ENCODE peak calls at places on chromosomes 3 and 15, in seven cellular contexts. One of them, this sample, is unnamed.

GRCh38 chr3:63096248-63097058 is 181.7 kb upstream of the SYNPR start:
- DNase-seq in colonic mucosa: no peak
- DNase-seq in GM12865: no peak
- DNase-seq in neural progenitor cell: no peak
- DNase-seq in HFFc6: no peak
- DNase-seq in bronchial epithelial cell: no peak
- DNase-seq in lung: no peak
- DNase-seq in this sample: no peak

GRCh38 chr3:104437891-104438290 is 928.8 kb upstream of the ALCAM start:
- DNase-seq in colonic mucosa: no peak
- DNase-seq in GM12865: no peak
- DNase-seq in neural progenitor cell: peak
- DNase-seq in HFFc6: peak
- DNase-seq in bronchial epithelial cell: peak
- DNase-seq in lung: no peak
- DNase-seq in this sample: no peak

GRCh38 chr15:101100118-101100517 is 151.7 kb downstream of the CHSY1 start:
- DNase-seq in colonic mucosa: no peak
- DNase-seq in GM12865: no peak
- DNase-seq in neural progenitor cell: no peak
- DNase-seq in HFFc6: no peak
- DNase-seq in bronchial epithelial cell: no peak
- DNase-seq in lung: no peak
- DNase-seq in this sample: no peak

GRCh38 chr3:193822492-193823220 is 229.6 kb downstream of the OPA1 start:
- DNase-seq in colonic mucosa: peak
- DNase-seq in GM12865: no peak
- DNase-seq in neural progenitor cell: no peak
- DNase-seq in HFFc6: no peak
- DNase-seq in bronchial epithelial cell: no peak
- DNase-seq in lung: no peak
- DNase-seq in this sample: no peak

GRCh38 chr15:90813796-90814192 is 54.6 kb upstream of the FURIN start:
- DNase-seq in colonic mucosa: no peak
- DNase-seq in GM12865: no peak
- DNase-seq in neural progenitor cell: no peak
- DNase-seq in HFFc6: no peak
- DNase-seq in bronchial epithelial cell: no peak
- DNase-seq in lung: no peak
- DNase-seq in this sample: no peak

GRCh38 chr15:52148409-52148808 is 35.8 kb upstream of the BCL2L10 start:
- DNase-seq in colonic mucosa: no peak
- DNase-seq in GM12865: no peak
- DNase-seq in neural progenitor cell: no peak
- DNase-seq in HFFc6: no peak
- DNase-seq in bronchial epithelial cell: no peak
- DNase-seq in lung: no peak
- DNase-seq in this sample: no peak

GRCh38 chr3:153210116-153210515 is 48.1 kb downstream of the RAP2B start:
- DNase-seq in colonic mucosa: no peak
- DNase-seq in GM12865: no peak
- DNase-seq in neural progenitor cell: peak
- DNase-seq in HFFc6: peak
- DNase-seq in bronchial epithelial cell: no peak
- DNase-seq in lung: no peak
- DNase-seq in this sample: no peak

GRCh38 chr3:189941679-189942078 is 179.0 kb downstream of the P3H2 start:
- DNase-seq in colonic mucosa: no peak
- DNase-seq in GM12865: no peak
- DNase-seq in neural progenitor cell: no peak
- DNase-seq in HFFc6: no peak
- DNase-seq in bronchial epithelial cell: peak
- DNase-seq in lung: no peak
- DNase-seq in this sample: no peak

GRCh38 chr3:71751602-71752001 is 2.1 kb upstream of the GPR27 start:
- DNase-seq in colonic mucosa: no peak
- DNase-seq in GM12865: no peak
- DNase-seq in neural progenitor cell: no peak
- DNase-seq in HFFc6: no peak
- DNase-seq in bronchial epithelial cell: no peak
- DNase-seq in lung: no peak
- DNase-seq in this sample: no peak

GRCh38 chr15:101148166-101148880 is 103.5 kb downstream of the CHSY1 start:
- DNase-seq in colonic mucosa: no peak
- DNase-seq in GM12865: peak
- DNase-seq in neural progenitor cell: no peak
- DNase-seq in HFFc6: no peak
- DNase-seq in bronchial epithelial cell: no peak
- DNase-seq in lung: no peak
- DNase-seq in this sample: no peak

GRCh38 chr3:168952551-168952950 is 711.0 kb downstream of the MECOM start:
- DNase-seq in colonic mucosa: no peak
- DNase-seq in GM12865: peak
- DNase-seq in neural progenitor cell: no peak
- DNase-seq in HFFc6: peak
- DNase-seq in bronchial epithelial cell: peak
- DNase-seq in lung: no peak
- DNase-seq in this sample: no peak

GRCh38 chr3:67495751-67496150 is 158.7 kb downstream of the SUCLG2 start:
- DNase-seq in colonic mucosa: no peak
- DNase-seq in GM12865: no peak
- DNase-seq in neural progenitor cell: no peak
- DNase-seq in HFFc6: no peak
- DNase-seq in bronchial epithelial cell: no peak
- DNase-seq in lung: no peak
- DNase-seq in this sample: no peak

GRCh38 chr3:162525052-162525451 is 1028.4 kb downstream of the OTOL1 start:
- DNase-seq in colonic mucosa: peak
- DNase-seq in GM12865: no peak
- DNase-seq in neural progenitor cell: no peak
- DNase-seq in HFFc6: peak
- DNase-seq in bronchial epithelial cell: no peak
- DNase-seq in lung: no peak
- DNase-seq in this sample: no peak

GRCh38 chr15:43531018-43531667 is 13.7 kb downstream of the MAP1A start:
- DNase-seq in colonic mucosa: no peak
- DNase-seq in GM12865: no peak
- DNase-seq in neural progenitor cell: no peak
- DNase-seq in HFFc6: no peak
- DNase-seq in bronchial epithelial cell: no peak
- DNase-seq in lung: no peak
- DNase-seq in this sample: no peak

GRCh38 chr3:146469206-146470017 is at the start of gene PLSCR2:
- DNase-seq in colonic mucosa: peak
- DNase-seq in GM12865: peak
- DNase-seq in neural progenitor cell: peak
- DNase-seq in HFFc6: no peak
- DNase-seq in bronchial epithelial cell: peak
- DNase-seq in lung: peak
- DNase-seq in this sample: no peak

GRCh38 chr3:112084980-112085697 is 1.1 kb upstream of the C3orf52 start:
- DNase-seq in colonic mucosa: peak
- DNase-seq in GM12865: no peak
- DNase-seq in neural progenitor cell: no peak
- DNase-seq in HFFc6: no peak
- DNase-seq in bronchial epithelial cell: peak
- DNase-seq in lung: no peak
- DNase-seq in this sample: no peak

GRCh38 chr3:4772171-4772804 is 206.9 kb upstream of the BHLHE40 start:
- DNase-seq in colonic mucosa: peak
- DNase-seq in GM12865: no peak
- DNase-seq in neural progenitor cell: no peak
- DNase-seq in HFFc6: peak
- DNase-seq in bronchial epithelial cell: no peak
- DNase-seq in lung: peak
- DNase-seq in this sample: no peak

GRCh38 chr3:190345027-190345821 is 23.0 kb upstream of the CLDN1 start:
- DNase-seq in colonic mucosa: no peak
- DNase-seq in GM12865: peak
- DNase-seq in neural progenitor cell: peak
- DNase-seq in HFFc6: peak
- DNase-seq in bronchial epithelial cell: peak
- DNase-seq in lung: no peak
- DNase-seq in this sample: no peak

GRCh38 chr3:194964809-194965208 is 279.1 kb downstream of the FAM43A start:
- DNase-seq in colonic mucosa: no peak
- DNase-seq in GM12865: no peak
- DNase-seq in neural progenitor cell: no peak
- DNase-seq in HFFc6: no peak
- DNase-seq in bronchial epithelial cell: peak
- DNase-seq in lung: no peak
- DNase-seq in this sample: no peak

GRCh38 chr3:194970066-194970465 is 284.4 kb downstream of the FAM43A start:
- DNase-seq in colonic mucosa: no peak
- DNase-seq in GM12865: no peak
- DNase-seq in neural progenitor cell: no peak
- DNase-seq in HFFc6: no peak
- DNase-seq in bronchial epithelial cell: no peak
- DNase-seq in lung: no peak
- DNase-seq in this sample: no peak

GRCh38 chr3:194971009-194971408 is 285.3 kb downstream of the FAM43A start:
- DNase-seq in colonic mucosa: peak
- DNase-seq in GM12865: no peak
- DNase-seq in neural progenitor cell: no peak
- DNase-seq in HFFc6: no peak
- DNase-seq in bronchial epithelial cell: no peak
- DNase-seq in lung: no peak
- DNase-seq in this sample: no peak

GRCh38 chr3:194971965-194972364 is 286.3 kb downstream of the FAM43A start:
- DNase-seq in colonic mucosa: no peak
- DNase-seq in GM12865: no peak
- DNase-seq in neural progenitor cell: no peak
- DNase-seq in HFFc6: no peak
- DNase-seq in bronchial epithelial cell: no peak
- DNase-seq in lung: no peak
- DNase-seq in this sample: no peak

DNA sequence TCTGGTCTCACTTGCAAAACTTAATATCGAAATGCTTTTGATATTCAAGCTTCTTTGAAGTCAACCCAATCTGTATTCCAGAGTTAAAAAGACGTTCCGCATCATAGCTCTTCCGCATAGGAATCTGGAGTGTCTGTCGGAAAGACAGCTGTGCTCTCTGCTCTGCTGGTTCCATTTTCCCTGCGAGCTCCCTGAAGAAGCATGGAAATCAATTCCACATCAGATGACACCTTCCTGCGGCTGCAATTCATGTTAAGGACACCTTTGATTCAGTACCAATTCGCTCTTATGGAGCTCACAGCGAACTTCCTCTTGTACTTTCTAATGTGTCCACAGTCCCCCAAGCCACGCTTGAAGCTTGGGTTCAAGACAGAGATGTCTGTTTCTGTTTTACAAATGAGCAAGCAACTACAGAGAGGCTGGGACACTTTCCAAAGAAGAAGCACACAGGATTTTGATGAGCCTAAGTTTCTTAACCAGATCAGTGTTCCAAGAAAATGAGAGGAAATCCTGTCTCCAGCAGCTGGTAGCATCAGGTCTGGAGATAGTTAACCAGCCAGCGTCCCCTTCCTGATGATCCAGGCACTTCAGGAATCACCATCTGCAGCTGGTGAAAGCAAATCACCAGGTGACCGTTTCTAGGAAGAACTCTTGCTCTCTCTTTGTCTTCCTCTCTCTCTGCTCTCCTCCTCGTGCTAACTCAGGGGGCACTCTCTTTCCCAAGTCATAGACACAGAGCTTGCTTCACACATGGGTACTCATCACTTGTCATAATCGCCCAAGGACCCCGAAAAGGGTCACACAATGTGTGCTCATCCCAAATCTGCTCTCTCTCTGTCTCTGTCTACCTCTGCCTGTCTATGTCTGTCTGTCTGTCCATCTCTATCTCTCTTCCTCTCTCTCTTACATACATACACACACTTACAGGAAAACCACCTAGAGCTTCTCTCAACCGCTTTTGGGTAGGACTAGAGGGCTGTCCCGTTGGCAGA is 281.7 kb downstream of the FAM43A start:
- DNase-seq in colonic mucosa: peak
- DNase-seq in GM12865: no peak
- DNase-seq in neural progenitor cell: no peak
- DNase-seq in HFFc6: no peak
- DNase-seq in bronchial epithelial cell: no peak
- DNase-seq in lung: no peak
- DNase-seq in this sample: no peak
- TF ChIP-seq CTCF in colonic mucosa: no peak
- TF ChIP-seq CTCF in GM12865: no peak
- TF ChIP-seq CTCF in neural progenitor cell: no peak
- TF ChIP-seq CTCF in HFFc6: no peak
- TF ChIP-seq CTCF in bronchial epithelial cell: no peak
- TF ChIP-seq CTCF in lung: no peak
- TF ChIP-seq CTCF in this sample: no peak

GRCh38 chr3:177338697-177339219 is 141.5 kb upstream of the TBL1XR1 start:
- DNase-seq in colonic mucosa: peak
- DNase-seq in GM12865: peak
- DNase-seq in neural progenitor cell: no peak
- DNase-seq in HFFc6: no peak
- DNase-seq in bronchial epithelial cell: peak
- DNase-seq in lung: no peak
- DNase-seq in this sample: no peak
- TF ChIP-seq CTCF in colonic mucosa: no peak
- TF ChIP-seq CTCF in GM12865: no peak
- TF ChIP-seq CTCF in neural progenitor cell: no peak
- TF ChIP-seq CTCF in HFFc6: no peak
- TF ChIP-seq CTCF in bronchial epithelial cell: no peak
- TF ChIP-seq CTCF in lung: no peak
- TF ChIP-seq CTCF in this sample: no peak

DNA sequence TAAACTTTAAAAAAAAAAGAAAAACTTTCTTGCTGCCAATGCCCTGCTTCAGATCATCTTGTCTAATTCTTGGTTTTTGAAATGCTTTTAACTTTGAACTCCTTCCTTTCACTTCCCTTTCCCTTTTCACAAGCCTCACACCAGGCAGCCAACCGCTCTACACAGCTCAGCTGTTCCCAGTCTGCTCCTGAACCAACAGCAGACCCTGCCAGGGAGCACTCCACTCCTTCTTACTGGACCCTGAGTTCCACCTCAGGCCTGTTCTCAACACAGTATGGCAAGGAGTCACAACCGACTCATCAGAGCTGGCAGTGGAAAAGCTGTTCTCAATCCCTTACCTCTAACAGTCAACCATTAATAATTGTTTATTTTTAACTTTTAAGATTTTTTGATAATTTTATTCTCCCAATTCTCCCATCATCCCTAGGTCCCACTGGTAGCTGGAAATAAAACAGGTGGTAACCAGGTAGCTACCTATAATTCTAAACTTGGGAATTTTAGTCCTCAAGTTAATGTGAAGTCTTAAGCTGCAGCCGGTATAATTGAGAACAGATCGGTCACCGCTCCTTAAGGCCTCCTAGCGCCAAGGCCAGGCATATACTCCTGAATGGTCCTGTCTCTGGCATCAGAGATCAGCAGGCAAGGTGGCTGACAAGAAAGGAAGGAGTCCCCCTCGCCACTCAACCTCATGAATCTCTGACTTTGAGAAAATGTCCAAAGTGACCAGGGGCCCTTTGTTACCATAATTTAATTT is 43.9 kb downstream of the BOC start:
- DNase-seq in colonic mucosa: no peak
- DNase-seq in GM12865: no peak
- DNase-seq in neural progenitor cell: no peak
- DNase-seq in HFFc6: no peak
- DNase-seq in bronchial epithelial cell: no peak
- DNase-seq in lung: no peak
- DNase-seq in this sample: no peak
- TF ChIP-seq CTCF in colonic mucosa: no peak
- TF ChIP-seq CTCF in GM12865: no peak
- TF ChIP-seq CTCF in neural progenitor cell: peak
- TF ChIP-seq CTCF in HFFc6: peak
- TF ChIP-seq CTCF in bronchial epithelial cell: no peak
- TF ChIP-seq CTCF in lung: no peak
- TF ChIP-seq CTCF in this sample: no peak

GRCh38 chr3:115280531-115280930 is 133.4 kb upstream of the ZBTB20 start:
- DNase-seq in colonic mucosa: no peak
- DNase-seq in GM12865: no peak
- DNase-seq in neural progenitor cell: no peak
- DNase-seq in HFFc6: no peak
- DNase-seq in bronchial epithelial cell: no peak
- DNase-seq in lung: no peak
- DNase-seq in this sample: no peak
- TF ChIP-seq CTCF in colonic mucosa: no peak
- TF ChIP-seq CTCF in GM12865: no peak
- TF ChIP-seq CTCF in neural progenitor cell: no peak
- TF ChIP-seq CTCF in HFFc6: no peak
- TF ChIP-seq CTCF in bronchial epithelial cell: no peak
- TF ChIP-seq CTCF in lung: no peak
- TF ChIP-seq CTCF in this sample: no peak